ENCODE peak calls at places on chromosome 5, in six cellular contexts. E is stimulated activated naive CD8-positive, alpha-beta T cell treated with anti-CD3 and anti-CD28 coated beads, Interleukin-15, Interleukin-2, amounts not matched to agents 100 U/mL and 50 U/mL, for 24 hours; V is activated B cell treated with CpG ODN at 0.5 μM for 24 hours; A is gastrocnemius medialis; W is HCT116; B is activated T-cell treated with anti-CD3 and anti-CD28 coated beads, Interleukin-2, amount 50 U/mL, for 4 hours. M is an unnamed sample.

GRCh38 chr5:61569353-61569752 is 237.3 kb downstream of the ZSWIM6 start:
- ATAC-seq in E (no peak), V (no peak), A (no peak), W (no peak), B (no peak), M (no peak)

GRCh38 chr5:107232793-107233192 is 437.9 kb downstream of the EFNA5 start:
- ATAC-seq in E (no peak), V (no peak), A (no peak), W (no peak), B (no peak), M (no peak)

GRCh38 chr5:74543162-74543995 is 97.1 kb downstream of the ENC1 start:
- ATAC-seq in E (no peak), V (no peak), A (no peak), W (peak), B (no peak), M (no peak)

GRCh38 chr5:171619196-171619595 is 166.4 kb upstream of the SMIM23 start:
- ATAC-seq in E (no peak), V (no peak), A (no peak), W (no peak), B (no peak), M (no peak)

GRCh38 chr5:72458407-72458806 is 48.8 kb downstream of the ZNF366 start:
- ATAC-seq in E (no peak), V (no peak), A (no peak), W (no peak), B (no peak), M (no peak)

GRCh38 chr5:53031695-53032096 is 42.5 kb downstream of the ITGA2 start:
- ATAC-seq in E (peak), V (no peak), A (no peak), W (peak), B (peak), M (no peak)

GRCh38 chr5:129410488-129410887 is 49.6 kb upstream of the ADAMTS19 start:
- ATAC-seq in E (no peak), V (no peak), A (no peak), W (no peak), B (no peak), M (no peak)

GRCh38 chr5:9686211-9686610 is 56.1 kb upstream of the TAS2R1 start:
- ATAC-seq in E (no peak), V (no peak), A (no peak), W (no peak), B (no peak), M (no peak)

GRCh38 chr5:94857119-94857518 is 238.7 kb downstream of the SLF1 start:
- ATAC-seq in E (no peak), V (no peak), A (no peak), W (no peak), B (no peak), M (no peak)

GRCh38 chr5:78560000-78560399 is 88.6 kb downstream of the LHFPL2 start:
- ATAC-seq in E (peak), V (no peak), A (no peak), W (no peak), B (no peak), M (no peak)

GRCh38 chr5:109852371-109853160 is 162.8 kb downstream of the MAN2A1 start:
- ATAC-seq in E (peak), V (no peak), A (no peak), W (no peak), B (peak), M (no peak)

GRCh38 chr5:123423278-123424149 is at the start of gene CEP120:
- ATAC-seq in E (peak), V (peak), A (peak), W (peak), B (peak), M (peak)

GRCh38 chr5:126965487-126965886 is 64.9 kb downstream of the MARCHF3 start:
- ATAC-seq in E (no peak), V (no peak), A (no peak), W (no peak), B (no peak), M (no peak)

GRCh38 chr5:69489246-69489645 is 3.3 kb upstream of the OCLN start:
- ATAC-seq in E (no peak), V (no peak), A (no peak), W (no peak), B (no peak), M (no peak)